ENCODE peak calls at places on chromosomes 1 and 21, in seven cellular contexts. Z is ovary; K is cardiac muscle cell; V is dorsolateral prefrontal cortex; A is H1; Q is CD8-positive, alpha-beta T cell; I is AG04450. N is an unnamed sample.

GRCh38 chr21:37009740-37010341 is 3.3 kb downstream of the RIPPLY3 start:
- DNase-seq in Z (peak), K (peak), V (peak), A (peak), Q (peak), I (peak), N (peak)

GRCh38 chr1:155947292-155947691 is 5.9 kb downstream of the RXFP4 start:
- DNase-seq in Z (no peak), K (no peak), V (peak), A (no peak), Q (no peak), I (no peak), N (no peak)

GRCh38 chr21:41139951-41140350 is 28.0 kb upstream of the BACE2 start:
- DNase-seq in Z (no peak), K (no peak), V (no peak), A (no peak), Q (no peak), I (no peak), N (no peak)

GRCh38 chr1:187051618-187052232 is 223.0 kb downstream of the PLA2G4A start:
- DNase-seq in Z (no peak), K (peak), V (no peak), A (no peak), Q (no peak), I (peak), N (peak)

GRCh38 chr1:1629430-1630190 is 2.4 kb upstream of the MMP23B start:
- DNase-seq in Z (no peak), K (no peak), V (no peak), A (peak), Q (peak), I (no peak), N (no peak)

GRCh38 chr1:152546704-152547103 is 19.9 kb downstream of the LCE3E start:
- DNase-seq in Z (no peak), K (no peak), V (no peak), A (no peak), Q (no peak), I (no peak), N (no peak)

GRCh38 chr1:47840791-47841190 is 156.4 kb downstream of the TRABD2B start:
- DNase-seq in Z (no peak), K (no peak), V (peak), A (no peak), Q (no peak), I (no peak), N (no peak)

GRCh38 chr1:224592636-224593579 is 23.2 kb upstream of the CNIH3 start:
- DNase-seq in Z (no peak), K (peak), V (no peak), A (no peak), Q (no peak), I (peak), N (peak)

GRCh38 chr1:116122955-116123757 is 12.0 kb downstream of the MAB21L3 start:
- DNase-seq in Z (no peak), K (peak), V (no peak), A (no peak), Q (no peak), I (no peak), N (peak)

GRCh38 chr1:23909412-23909811 is 3.8 kb downstream of the CNR2 start:
- DNase-seq in Z (no peak), K (no peak), V (no peak), A (no peak), Q (no peak), I (no peak), N (no peak)

GRCh38 chr1:109826930-109827349 is 63.2 kb upstream of the EPS8L3 start:
- DNase-seq in Z (no peak), K (peak), V (no peak), A (no peak), Q (no peak), I (no peak), N (no peak)

GRCh38 chr1:8831329-8831728 is 13.9 kb upstream of the RERE start:
- DNase-seq in Z (no peak), K (peak), V (no peak), A (no peak), Q (no peak), I (no peak), N (no peak)

GRCh38 chr1:172380441-172381244 is 39.8 kb upstream of the C1orf105 start:
- DNase-seq in Z (no peak), K (peak), V (no peak), A (no peak), Q (peak), I (no peak), N (no peak)

GRCh38 chr1:207811920-207812720 is 60.3 kb downstream of the CD46 start:
- DNase-seq in Z (peak), K (peak), V (peak), A (peak), Q (no peak), I (no peak), N (no peak)

GRCh38 chr1:23908453-23909341 is 4.5 kb downstream of the CNR2 start:
- DNase-seq in Z (no peak), K (no peak), V (no peak), A (no peak), Q (peak), I (no peak), N (no peak)

GRCh38 chr1:188670837-188671236 is 1806.8 kb downstream of the BRINP3 start:
- DNase-seq in Z (no peak), K (no peak), V (no peak), A (no peak), Q (no peak), I (no peak), N (peak)

GRCh38 chr1:65758128-65758527 is 34.6 kb upstream of the PDE4B start:
- DNase-seq in Z (no peak), K (no peak), V (no peak), A (no peak), Q (no peak), I (no peak), N (no peak)

GRCh38 chr1:182457844-182458243 is 7.9 kb downstream of the RGSL1 start:
- DNase-seq in Z (no peak), K (no peak), V (no peak), A (no peak), Q (no peak), I (no peak), N (no peak)

GRCh38 chr1:241612533-241613505 is 27.4 kb downstream of the CHML start:
- DNase-seq in Z (no peak), K (peak), V (no peak), A (no peak), Q (no peak), I (peak), N (peak)

GRCh38 chr1:223704921-223705878 is 7.1 kb upstream of the CAPN2 start:
- DNase-seq in Z (no peak), K (peak), V (no peak), A (no peak), Q (no peak), I (no peak), N (no peak)

GRCh38 chr1:212221801-212222200 is 63.4 kb upstream of the PPP2R5A start:
- DNase-seq in Z (no peak), K (peak), V (no peak), A (no peak), Q (no peak), I (no peak), N (no peak)

DNA sequence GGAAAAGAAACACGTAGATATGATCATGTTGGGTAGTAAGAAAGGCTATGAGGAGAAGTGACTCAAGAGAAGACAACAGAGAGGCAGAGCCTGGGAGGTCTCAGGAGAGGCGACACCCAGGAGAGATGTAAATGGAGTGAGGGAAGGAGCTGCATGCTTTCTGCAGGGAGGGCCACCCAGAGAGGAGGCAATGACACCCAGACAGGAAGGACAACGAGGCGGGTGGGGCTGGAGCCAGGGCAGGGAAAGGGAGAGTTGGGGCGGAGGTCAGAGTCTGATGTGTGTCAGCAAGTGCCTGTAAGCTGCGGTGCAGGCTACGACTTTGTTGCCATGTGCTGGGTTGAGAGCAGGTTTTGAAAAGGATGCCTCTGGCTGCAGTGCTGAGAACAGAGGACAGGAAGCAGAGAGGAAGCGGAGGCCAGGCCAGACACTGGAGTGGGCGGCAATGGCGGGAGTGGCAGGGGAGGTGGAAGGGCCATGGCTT is 31.3 kb downstream of the SLC1A7 start:
- DNase-seq in Z (no peak), K (peak), V (no peak), A (no peak), Q (no peak), I (no peak), N (no peak)
- H3K27ac ChIP-seq in Z (no peak), K (no peak), V (no peak), A (no peak), Q (no peak), I (no peak), N (no peak)

GRCh38 chr21:42855937-42856335 is 23.4 kb downstream of the WDR4 start:
- DNase-seq in Z (no peak), K (no peak), V (no peak), A (no peak), Q (peak), I (no peak), N (no peak)

GRCh38 chr21:42853621-42854020 is 25.7 kb downstream of the WDR4 start:
- DNase-seq in Z (no peak), K (no peak), V (no peak), A (no peak), Q (peak), I (no peak), N (no peak)

GRCh38 chr21:42852925-42853570 is 26.3 kb downstream of the WDR4 start:
- DNase-seq in Z (no peak), K (no peak), V (no peak), A (no peak), Q (no peak), I (no peak), N (no peak)

GRCh38 chr21:42855143-42855936 is 24.0 kb downstream of the WDR4 start:
- DNase-seq in Z (no peak), K (no peak), V (no peak), A (no peak), Q (peak), I (no peak), N (no peak)

GRCh38 chr21:42854246-42855010 is 24.9 kb downstream of the WDR4 start:
- DNase-seq in Z (no peak), K (no peak), V (no peak), A (no peak), Q (peak), I (no peak), N (no peak)
- TF ChIP-seq CTCF in Z (no peak), K (no peak), V (no peak), A (no peak), Q (no peak), I (no peak), N (no peak)

GRCh38 chr1:154870117-154870571 is at the start of gene KCNN3:
- DNase-seq in Z (peak), K (peak), V (peak), A (peak), Q (peak), I (peak), N (peak)

GRCh38 chr1:154869351-154870116 is 547 bp downstream of the KCNN3 start:
- DNase-seq in Z (peak), K (peak), V (peak), A (no peak), Q (no peak), I (no peak), N (no peak)

GRCh38 chr1:154873321-154873950 is 3.4 kb upstream of the KCNN3 start:
- DNase-seq in Z (no peak), K (no peak), V (no peak), A (no peak), Q (no peak), I (no peak), N (no peak)

GRCh38 chr1:154871374-154871773 is 1.3 kb upstream of the KCNN3 start:
- DNase-seq in Z (no peak), K (no peak), V (no peak), A (no peak), Q (no peak), I (no peak), N (no peak)

GRCh38 chr1:154870734-154871133 is 653 bp upstream of the KCNN3 start:
- DNase-seq in Z (no peak), K (no peak), V (no peak), A (no peak), Q (no peak), I (no peak), N (no peak)
- H3K27ac ChIP-seq in Z (no peak), K (no peak), V (peak), A (no peak), Q (no peak), I (no peak), N (no peak)

GRCh38 chr1:21836729-21837128 is 24.7 kb downstream of the LDLRAD2 start:
- DNase-seq in Z (no peak), K (no peak), V (no peak), A (no peak), Q (no peak), I (no peak), N (no peak)

GRCh38 chr1:21839337-21840037 is 27.4 kb downstream of the LDLRAD2 start:
- DNase-seq in Z (no peak), K (no peak), V (no peak), A (no peak), Q (no peak), I (no peak), N (no peak)

GRCh38 chr1:21840981-21841380 is 28.9 kb downstream of the LDLRAD2 start:
- DNase-seq in Z (no peak), K (no peak), V (no peak), A (no peak), Q (no peak), I (no peak), N (no peak)

GRCh38 chr1:21837476-21837875 is 25.4 kb downstream of the LDLRAD2 start:
- DNase-seq in Z (no peak), K (no peak), V (peak), A (no peak), Q (no peak), I (no peak), N (no peak)

DNA sequence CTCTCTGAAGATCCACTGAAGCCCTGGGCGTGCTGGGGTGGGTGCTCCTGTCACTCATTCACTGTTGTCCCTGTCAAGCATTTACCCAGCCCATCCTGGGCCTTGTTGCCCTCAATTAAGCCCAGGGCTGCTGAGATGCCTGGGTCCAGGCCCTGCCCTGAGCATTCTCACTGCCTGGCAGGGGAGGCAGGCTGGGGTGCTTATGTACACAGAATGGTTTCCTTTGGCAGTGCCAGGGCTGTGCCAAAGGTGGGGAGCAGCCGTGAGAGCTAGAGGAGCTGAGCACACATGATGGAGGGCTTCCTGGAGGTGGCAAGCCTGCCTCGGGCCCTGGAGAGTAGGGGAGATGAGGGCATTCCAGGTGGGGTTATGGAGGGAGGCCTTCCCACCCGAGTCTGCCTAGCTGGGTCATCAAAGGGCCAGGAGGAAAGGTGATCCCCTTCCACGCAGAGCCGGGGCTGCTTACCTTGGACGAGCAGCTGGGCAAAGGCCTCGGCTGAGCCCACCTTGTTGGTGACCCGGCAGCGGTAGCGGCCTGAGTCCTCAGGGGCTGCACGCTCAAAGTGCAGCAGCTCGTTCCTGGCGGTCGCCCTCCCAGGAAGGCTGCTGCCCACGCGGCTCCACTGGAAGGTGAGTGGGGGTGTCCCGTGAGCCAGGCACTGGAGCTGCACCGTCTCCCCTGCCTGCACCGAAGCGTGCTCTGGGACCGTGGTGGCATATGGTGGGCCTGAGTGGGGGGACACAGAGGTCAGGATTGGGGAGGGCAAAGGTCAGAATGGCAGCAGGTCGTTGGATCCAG is 26.5 kb downstream of the LDLRAD2 start:
- DNase-seq in Z (no peak), K (no peak), V (no peak), A (no peak), Q (no peak), I (no peak), N (no peak)
- TF ChIP-seq CTCF in Z (no peak), K (no peak), V (no peak), A (no peak), Q (no peak), I (no peak), N (no peak)

GRCh38 chr1:15188145-15188544 is 34.6 kb downstream of the TMEM51 start:
- DNase-seq in Z (no peak), K (no peak), V (no peak), A (no peak), Q (no peak), I (no peak), N (peak)
- H3K27ac ChIP-seq in Z (no peak), K (no peak), V (no peak), A (no peak), Q (no peak), I (no peak), N (peak)